ENCODE peak calls at places on chromosomes 6 and 20, in six cellular contexts. One of them, this sample, is unnamed.

GRCh38 chr20:32168184-32168910 is 39.2 kb downstream of the PLAGL2 start:
- DNase-seq in body of pancreas: no peak
- DNase-seq in HepG2: peak; percentile 49
- DNase-seq in HCT116: peak; percentile 3
- DNase-seq in stomach: no peak
- DNase-seq in esophagus squamous epithelium: no peak
- DNase-seq in this sample: no peak

GRCh38 chr20:49871391-49871948 is 43.9 kb downstream of the SPATA2 start:
- DNase-seq in stomach: no peak
- DNase-seq in HCT116: no peak
- DNase-seq in esophagus squamous epithelium: no peak
- DNase-seq in body of pancreas: no peak
- DNase-seq in HepG2: no peak
- DNase-seq in this sample: no peak

GRCh38 chr6:149129401-149130077 is 188.0 kb upstream of the TAB2 start:
- DNase-seq in stomach: no peak
- DNase-seq in HepG2: no peak
- DNase-seq in esophagus squamous epithelium: no peak
- DNase-seq in body of pancreas: no peak
- DNase-seq in HCT116: no peak
- DNase-seq in this sample: no peak

GRCh38 chr6:71886184-71887005 is at the start of gene RIMS1:
- DNase-seq in stomach: no peak
- DNase-seq in esophagus squamous epithelium: no peak
- DNase-seq in HCT116: no peak
- DNase-seq in body of pancreas: peak; percentile 19
- DNase-seq in HepG2: no peak
- DNase-seq in this sample: no peak

GRCh38 chr6:75602164-75602896 is 650 bp downstream of the SENP6 start:
- DNase-seq in HepG2: no peak
- DNase-seq in body of pancreas: peak; percentile 45
- DNase-seq in stomach: peak; percentile 47
- DNase-seq in HCT116: peak; percentile 15
- DNase-seq in esophagus squamous epithelium: no peak
- DNase-seq in this sample: peak; percentile 28

GRCh38 chr6:143205983-143206382 is 145.3 kb downstream of the AIG1 start:
- DNase-seq in HCT116: no peak
- DNase-seq in esophagus squamous epithelium: no peak
- DNase-seq in stomach: no peak
- DNase-seq in HepG2: no peak
- DNase-seq in body of pancreas: no peak
- DNase-seq in this sample: no peak

GRCh38 chr20:63073051-63073737 is 66.4 kb upstream of the BHLHE23 start:
- DNase-seq in HCT116: no peak
- DNase-seq in body of pancreas: no peak
- DNase-seq in HepG2: no peak
- DNase-seq in stomach: no peak
- DNase-seq in esophagus squamous epithelium: no peak
- DNase-seq in this sample: no peak

GRCh38 chr20:33653218-33653899 is 8.8 kb upstream of the C20orf144 start:
- DNase-seq in HepG2: peak; percentile 75
- DNase-seq in esophagus squamous epithelium: no peak
- DNase-seq in stomach: peak; percentile 71
- DNase-seq in HCT116: peak; percentile 35
- DNase-seq in body of pancreas: peak; percentile 70
- DNase-seq in this sample: no peak

GRCh38 chr6:163585932-163586437 is 171.5 kb downstream of the QKI start:
- DNase-seq in body of pancreas: peak; percentile 27
- DNase-seq in HepG2: no peak
- DNase-seq in stomach: no peak
- DNase-seq in esophagus squamous epithelium: no peak
- DNase-seq in HCT116: peak; percentile 60
- DNase-seq in this sample: no peak

GRCh38 chr6:16639689-16640480 is 121.4 kb downstream of the ATXN1 start:
- DNase-seq in stomach: no peak
- DNase-seq in body of pancreas: no peak
- DNase-seq in HCT116: no peak
- DNase-seq in HepG2: no peak
- DNase-seq in esophagus squamous epithelium: no peak
- DNase-seq in this sample: no peak

GRCh38 chr6:141464490-141464889 is 668.2 kb upstream of the GJE1 start:
- DNase-seq in HCT116: no peak
- DNase-seq in body of pancreas: no peak
- DNase-seq in HepG2: no peak
- DNase-seq in esophagus squamous epithelium: no peak
- DNase-seq in stomach: no peak
- DNase-seq in this sample: no peak

GRCh38 chr6:21885532-21886089 is 292.1 kb downstream of the SOX4 start:
- DNase-seq in esophagus squamous epithelium: no peak
- DNase-seq in stomach: peak; percentile 60
- DNase-seq in body of pancreas: peak; percentile 33
- DNase-seq in HCT116: no peak
- DNase-seq in HepG2: no peak
- DNase-seq in this sample: peak; percentile 19

GRCh38 chr6:65123516-65123915 is 583.5 kb downstream of the EYS start:
- DNase-seq in esophagus squamous epithelium: no peak
- DNase-seq in stomach: no peak
- DNase-seq in body of pancreas: no peak
- DNase-seq in HCT116: no peak
- DNase-seq in HepG2: no peak
- DNase-seq in this sample: no peak

GRCh38 chr6:95143408-95144180 is 433.7 kb upstream of the MANEA start:
- DNase-seq in body of pancreas: no peak
- DNase-seq in HepG2: no peak
- DNase-seq in esophagus squamous epithelium: no peak
- DNase-seq in HCT116: no peak
- DNase-seq in stomach: no peak
- DNase-seq in this sample: no peak

GRCh38 chr6:69343856-69344255 is 453.0 kb downstream of the LMBRD1 start:
- DNase-seq in body of pancreas: no peak
- DNase-seq in esophagus squamous epithelium: no peak
- DNase-seq in HCT116: no peak
- DNase-seq in HepG2: no peak
- DNase-seq in stomach: no peak
- DNase-seq in this sample: no peak

GRCh38 chr6:151627689-151628444 is 134.1 kb downstream of the CCDC170 start:
- DNase-seq in esophagus squamous epithelium: no peak
- DNase-seq in body of pancreas: no peak
- DNase-seq in HepG2: peak; percentile 21
- DNase-seq in stomach: no peak
- DNase-seq in HCT116: peak; percentile 51
- DNase-seq in this sample: no peak

GRCh38 chr20:18063676-18064075 is 6.0 kb upstream of the OVOL2 start:
- DNase-seq in HCT116: no peak
- DNase-seq in HepG2: no peak
- DNase-seq in stomach: no peak
- DNase-seq in esophagus squamous epithelium: no peak
- DNase-seq in body of pancreas: no peak
- DNase-seq in this sample: no peak

GRCh38 chr6:158764941-158765340 is 54.2 kb downstream of the EZR start:
- DNase-seq in HCT116: no peak
- DNase-seq in stomach: no peak
- DNase-seq in esophagus squamous epithelium: no peak
- DNase-seq in HepG2: no peak
- DNase-seq in body of pancreas: no peak
- DNase-seq in this sample: no peak

GRCh38 chr6:158765509-158766068 is 53.6 kb downstream of the EZR start:
- DNase-seq in esophagus squamous epithelium: no peak
- DNase-seq in stomach: no peak
- DNase-seq in HCT116: no peak
- DNase-seq in body of pancreas: no peak
- DNase-seq in HepG2: no peak
- DNase-seq in this sample: no peak

GRCh38 chr6:158768396-158768795 is 50.8 kb downstream of the EZR start:
- DNase-seq in stomach: no peak
- DNase-seq in esophagus squamous epithelium: no peak
- DNase-seq in HepG2: no peak
- DNase-seq in body of pancreas: no peak
- DNase-seq in HCT116: no peak
- DNase-seq in this sample: no peak

GRCh38 chr6:158767714-158768113 is 51.5 kb downstream of the EZR start:
- DNase-seq in esophagus squamous epithelium: no peak
- DNase-seq in stomach: no peak
- DNase-seq in HepG2: no peak
- DNase-seq in HCT116: no peak
- DNase-seq in body of pancreas: no peak
- DNase-seq in this sample: no peak

DNA sequence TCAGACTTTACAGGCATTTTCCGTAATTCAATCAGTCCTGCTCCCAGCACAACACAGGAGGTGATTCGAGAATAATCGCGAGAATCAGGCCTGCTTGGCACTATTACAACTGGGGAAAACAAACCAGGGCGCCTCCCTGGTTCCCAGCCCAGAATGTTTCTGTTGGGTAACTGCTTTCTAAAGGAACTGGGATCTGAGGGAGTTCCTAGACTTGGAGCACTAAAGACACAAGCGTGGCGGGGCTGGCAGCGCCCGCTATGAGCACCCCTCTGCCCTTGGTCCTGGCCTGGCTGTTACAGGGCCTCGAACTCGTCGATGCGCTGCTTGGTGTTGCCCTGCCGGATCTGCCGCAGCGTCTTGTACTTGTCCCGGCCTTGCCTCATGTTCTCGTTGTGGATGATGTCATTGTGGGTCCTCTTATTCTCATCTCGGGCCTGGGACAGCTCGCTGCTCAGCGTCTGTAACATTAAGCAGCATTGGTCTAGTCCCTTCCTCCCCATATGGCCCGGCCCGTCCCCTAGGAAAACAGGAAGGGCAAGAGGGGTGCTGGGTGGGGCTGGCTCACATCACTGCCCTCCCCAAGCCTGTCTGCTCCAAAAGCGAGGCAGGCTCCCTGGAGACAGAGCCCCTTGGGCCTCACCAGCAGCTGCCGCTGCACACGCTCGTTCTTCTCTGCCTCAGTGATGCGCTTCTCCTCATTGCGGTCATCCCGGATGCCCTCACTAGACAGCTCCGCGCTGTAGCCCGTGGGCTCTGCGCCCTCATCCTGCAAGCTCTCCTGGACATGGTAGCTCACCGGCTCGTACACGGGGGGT is 52.3 kb downstream of the EZR start:
- DNase-seq in stomach: no peak
- DNase-seq in body of pancreas: no peak
- DNase-seq in HepG2: no peak
- DNase-seq in esophagus squamous epithelium: no peak
- DNase-seq in HCT116: no peak
- DNase-seq in this sample: no peak
- TF ChIP-seq POLR2A in stomach: no peak
- TF ChIP-seq POLR2A in body of pancreas: no peak
- TF ChIP-seq POLR2A in HepG2: no peak
- TF ChIP-seq POLR2A in esophagus squamous epithelium: no peak
- TF ChIP-seq POLR2A in HCT116: no peak
- TF ChIP-seq POLR2A in this sample: no peak

GRCh38 chr20:43963872-43964791 is 49.5 kb downstream of the TOX2 start:
- DNase-seq in body of pancreas: no peak
- DNase-seq in esophagus squamous epithelium: no peak
- DNase-seq in HCT116: no peak
- DNase-seq in HepG2: no peak
- DNase-seq in stomach: no peak
- DNase-seq in this sample: no peak
- H3K27ac ChIP-seq in body of pancreas: no peak overlapping the region
- H3K27ac ChIP-seq in esophagus squamous epithelium: no peak overlapping the region
- H3K27ac ChIP-seq in HCT116: no peak overlapping the region
- H3K27ac ChIP-seq in HepG2: no peak overlapping the region
- H3K27ac ChIP-seq in stomach: no peak overlapping the region
- H3K27ac ChIP-seq in this sample: no peak overlapping the region

GRCh38 chr6:161166176-161166575 is 107.7 kb downstream of the AGPAT4 start:
- DNase-seq in HCT116: no peak
- DNase-seq in HepG2: no peak
- DNase-seq in esophagus squamous epithelium: no peak
- DNase-seq in stomach: no peak
- DNase-seq in body of pancreas: no peak
- DNase-seq in this sample: no peak

GRCh38 chr6:161163466-161164181 is 110.2 kb downstream of the AGPAT4 start:
- DNase-seq in stomach: no peak
- DNase-seq in esophagus squamous epithelium: no peak
- DNase-seq in body of pancreas: no peak
- DNase-seq in HCT116: no peak
- DNase-seq in HepG2: no peak
- DNase-seq in this sample: no peak

GRCh38 chr6:161161889-161162624 is 111.8 kb downstream of the AGPAT4 start:
- DNase-seq in stomach: no peak
- DNase-seq in HepG2: no peak
- DNase-seq in esophagus squamous epithelium: no peak
- DNase-seq in body of pancreas: no peak
- DNase-seq in HCT116: no peak
- DNase-seq in this sample: peak; percentile 40

GRCh38 chr6:161162722-161163121 is 111.1 kb downstream of the AGPAT4 start:
- DNase-seq in HCT116: no peak
- DNase-seq in stomach: no peak
- DNase-seq in HepG2: no peak
- DNase-seq in body of pancreas: no peak
- DNase-seq in esophagus squamous epithelium: no peak
- DNase-seq in this sample: peak; percentile 26

DNA sequence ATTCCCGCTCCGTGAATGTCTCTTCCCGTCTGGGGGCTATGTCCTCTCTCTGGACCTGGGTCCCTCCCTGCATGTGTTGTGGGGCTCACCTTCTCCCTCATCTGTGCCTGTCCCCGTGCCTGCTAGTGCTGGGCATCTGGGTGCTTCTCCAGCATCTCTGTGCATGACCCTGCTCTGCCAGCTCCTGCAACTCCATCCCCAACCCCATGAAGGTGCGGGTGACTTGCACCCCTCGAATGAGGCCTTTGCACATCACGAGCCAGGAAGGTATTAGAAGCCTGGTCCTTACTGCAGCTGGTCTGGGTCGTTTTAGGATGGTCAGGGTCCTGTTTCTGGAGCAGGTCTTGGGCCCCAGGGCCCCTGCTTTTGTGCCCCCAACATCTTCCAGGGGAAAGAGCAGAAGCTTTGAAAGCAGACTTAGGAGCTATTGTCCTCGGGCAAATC is 109.7 kb downstream of the AGPAT4 start:
- DNase-seq in HepG2: no peak
- DNase-seq in HCT116: no peak
- DNase-seq in stomach: no peak
- DNase-seq in esophagus squamous epithelium: no peak
- DNase-seq in body of pancreas: no peak
- DNase-seq in this sample: no peak
- H3K36me3 ChIP-seq in HepG2: no peaks in the 10 kb centered on the region
- H3K36me3 ChIP-seq in HCT116: no peaks in the 10 kb centered on the region
- H3K36me3 ChIP-seq in stomach: peaks cover 30% of the 10 kb centered on the region
- H3K36me3 ChIP-seq in esophagus squamous epithelium: peaks cover 40% of the 10 kb centered on the region
- H3K36me3 ChIP-seq in body of pancreas: no peaks in the 10 kb centered on the region
- H3K36me3 ChIP-seq in this sample: no peaks in the 10 kb centered on the region

DNA sequence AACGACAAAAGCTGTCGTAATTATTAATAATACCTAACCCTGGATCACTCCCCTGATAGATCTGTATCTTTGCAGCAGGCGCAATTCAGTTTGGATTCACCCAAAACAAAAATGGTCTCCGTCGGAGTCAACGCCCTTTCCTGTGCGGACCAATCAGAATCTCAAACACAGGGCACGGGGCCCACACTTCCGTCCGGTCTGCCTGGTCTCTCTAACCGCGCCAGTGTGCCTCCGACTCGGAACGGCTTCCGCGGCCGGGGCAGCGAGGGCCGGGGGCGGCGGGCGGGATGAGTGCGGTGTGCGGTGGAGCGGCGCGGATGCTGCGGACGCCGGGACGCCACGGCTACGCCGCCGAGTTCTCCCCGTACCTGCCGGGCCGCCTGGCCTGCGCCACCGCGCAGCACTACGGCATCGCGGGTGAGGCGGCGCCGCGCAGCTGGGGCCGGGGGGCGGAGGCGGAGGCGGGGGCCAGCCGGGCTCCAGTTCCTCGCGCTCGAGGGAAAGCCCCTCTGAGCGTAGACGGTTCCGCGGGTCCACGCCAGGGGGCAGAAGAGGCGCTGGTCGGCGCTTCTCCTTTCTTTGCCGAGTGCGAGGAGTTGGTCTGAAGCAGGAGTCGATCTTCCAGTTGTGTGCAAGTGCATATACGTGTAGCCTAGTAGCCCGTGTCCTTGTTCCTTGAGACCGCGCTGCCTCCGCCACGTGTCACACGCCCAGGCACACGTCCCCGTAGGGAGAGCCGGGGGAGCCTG is at the start of gene PEX7:
- DNase-seq in esophagus squamous epithelium: peak; percentile 60
- DNase-seq in stomach: peak; percentile 93
- DNase-seq in HCT116: peak; percentile 76
- DNase-seq in body of pancreas: peak; percentile 93
- DNase-seq in HepG2: peak; percentile 5
- DNase-seq in this sample: peak; percentile 92
- TF ChIP-seq POLR2A in esophagus squamous epithelium: peak; percentile 64
- TF ChIP-seq POLR2A in stomach: no peak
- TF ChIP-seq POLR2A in HCT116: peak; percentile 59
- TF ChIP-seq POLR2A in body of pancreas: peak; percentile 80
- TF ChIP-seq POLR2A in HepG2: no peak
- TF ChIP-seq POLR2A in this sample: peak; percentile 43

This sample was measured in prostate gland.